ENCODE peak calls at places on chromosomes 12 and 14, in five cellular contexts. One of them, this sample, is unnamed.

GRCh38 chr14:74682169-74682952 is 30.5 kb downstream of the AREL1 start:
- DNase-seq in A549: no peak
- DNase-seq in PC-3: no peak
- DNase-seq in fibroblast of lung: no peak
- DNase-seq in AG04449: no peak
- DNase-seq in this sample: no peak

GRCh38 chr14:100307215-100308111 is 1.2 kb upstream of the SLC25A29 start:
- DNase-seq in A549: no peak
- DNase-seq in PC-3: no peak
- DNase-seq in fibroblast of lung: no peak
- DNase-seq in AG04449: no peak
- DNase-seq in this sample: no peak

GRCh38 chr14:65438266-65438933 is 25.9 kb downstream of the FUT8 start:
- DNase-seq in A549: no peak
- DNase-seq in PC-3: no peak
- DNase-seq in fibroblast of lung: no peak
- DNase-seq in AG04449: no peak
- DNase-seq in this sample: no peak

GRCh38 chr14:65252471-65253255 is 150.3 kb upstream of the MAX start:
- DNase-seq in A549: no peak
- DNase-seq in PC-3: peak; percentile 33
- DNase-seq in fibroblast of lung: no peak
- DNase-seq in AG04449: no peak
- DNase-seq in this sample: no peak

GRCh38 chr14:93015505-93015904 is 92.6 kb downstream of the CHGA start:
- DNase-seq in A549: no peak
- DNase-seq in PC-3: no peak
- DNase-seq in fibroblast of lung: no peak
- DNase-seq in AG04449: no peak
- DNase-seq in this sample: no peak

GRCh38 chr12:2722806-2723205 is 72.0 kb upstream of the FKBP4 start:
- DNase-seq in A549: no peak
- DNase-seq in PC-3: no peak
- DNase-seq in fibroblast of lung: no peak
- DNase-seq in AG04449: no peak
- DNase-seq in this sample: no peak

GRCh38 chr14:55336161-55336560 is 64.9 kb downstream of the FBXO34 start:
- DNase-seq in A549: no peak
- DNase-seq in PC-3: peak; percentile 27
- DNase-seq in fibroblast of lung: no peak
- DNase-seq in AG04449: no peak
- DNase-seq in this sample: no peak

GRCh38 chr12:50788562-50788961 is 24.7 kb downstream of the ATF1 start:
- DNase-seq in A549: no peak
- DNase-seq in PC-3: peak; percentile 27
- DNase-seq in fibroblast of lung: peak; percentile 94
- DNase-seq in AG04449: peak; percentile 74
- DNase-seq in this sample: no peak

GRCh38 chr12:46071769-46072624 is 81.6 kb upstream of the SCAF11 start:
- DNase-seq in A549: peak; percentile 50
- DNase-seq in PC-3: peak; percentile 84
- DNase-seq in fibroblast of lung: peak; percentile 71
- DNase-seq in AG04449: peak; percentile 12
- DNase-seq in this sample: peak; percentile 66

GRCh38 chr12:45131506-45131905 is 80.6 kb upstream of the DBX2 start:
- DNase-seq in A549: no peak
- DNase-seq in PC-3: no peak
- DNase-seq in fibroblast of lung: no peak
- DNase-seq in AG04449: no peak
- DNase-seq in this sample: no peak

GRCh38 chr12:12443482-12443881 is 86.6 kb downstream of the BORCS5 start:
- DNase-seq in A549: no peak
- DNase-seq in PC-3: no peak
- DNase-seq in fibroblast of lung: peak; percentile 46
- DNase-seq in AG04449: no peak
- DNase-seq in this sample: peak; percentile 76

GRCh38 chr12:121128908-121129704 is 3.6 kb upstream of the P2RX7 start:
- DNase-seq in A549: peak; percentile 36
- DNase-seq in PC-3: no peak
- DNase-seq in fibroblast of lung: peak; percentile 29
- DNase-seq in AG04449: no peak
- DNase-seq in this sample: no peak

GRCh38 chr14:31263485-31264133 is 56.0 kb upstream of the HECTD1 start:
- DNase-seq in A549: peak; percentile 57
- DNase-seq in PC-3: peak; percentile 97
- DNase-seq in fibroblast of lung: peak; percentile 99
- DNase-seq in AG04449: peak; percentile 100
- DNase-seq in this sample: no peak

GRCh38 chr12:47094804-47095203 is 15.0 kb upstream of the AMIGO2 start:
- DNase-seq in A549: no peak
- DNase-seq in PC-3: peak; percentile 53
- DNase-seq in fibroblast of lung: no peak
- DNase-seq in AG04449: no peak
- DNase-seq in this sample: no peak

DNA sequence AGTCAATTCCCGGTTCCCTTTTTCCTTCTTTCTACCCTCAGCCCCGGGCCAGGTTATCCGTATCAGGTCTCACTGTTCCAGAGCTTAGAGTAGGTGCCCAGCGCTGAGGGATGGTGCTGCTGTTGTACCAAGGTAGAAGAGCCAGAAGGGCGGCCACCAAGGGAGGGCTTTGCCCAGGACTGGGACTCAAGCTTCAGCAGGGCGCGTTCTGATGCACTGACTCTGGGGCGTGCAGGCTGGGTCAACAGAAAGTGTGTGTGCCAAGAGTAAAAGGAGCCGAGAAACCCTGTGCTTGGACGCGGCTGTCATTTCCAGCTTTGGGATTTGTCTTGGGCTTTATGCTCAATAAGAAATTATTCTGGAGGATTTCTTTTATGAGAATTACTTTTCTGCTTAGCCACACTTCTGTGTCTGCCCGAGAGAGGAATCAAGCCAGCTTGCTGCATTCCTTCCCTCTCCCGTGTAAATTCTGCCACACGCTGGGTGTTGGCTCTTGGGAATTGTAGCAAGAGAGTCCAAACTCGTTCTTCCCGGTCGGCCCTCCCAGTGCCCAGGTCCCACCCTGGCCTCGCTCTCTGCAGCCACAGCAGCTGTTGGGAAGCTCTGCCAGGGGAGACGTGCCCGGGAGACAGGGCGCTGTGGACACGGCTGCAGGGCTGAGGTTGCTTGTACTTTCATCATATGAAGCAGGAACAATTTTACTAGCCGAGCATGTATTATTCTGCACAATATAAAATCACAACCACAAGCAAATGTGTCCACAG is 98.0 kb downstream of the FBXL14 start:
- DNase-seq in A549: no peak
- DNase-seq in PC-3: peak; percentile 40
- DNase-seq in fibroblast of lung: peak; percentile 89
- DNase-seq in AG04449: no peak
- DNase-seq in this sample: no peak
- H3K4me3 ChIP-seq in A549: no peak overlapping the region
- H3K4me3 ChIP-seq in PC-3: peak overlapping the region; percentile 44
- H3K4me3 ChIP-seq in fibroblast of lung: peak overlapping the region; percentile 34
- H3K4me3 ChIP-seq in AG04449: no peak overlapping the region
- H3K4me3 ChIP-seq in this sample: peak overlapping the region; percentile 22

GRCh38 chr14:46661728-46662127 is 10.1 kb upstream of the RPL10L start:
- DNase-seq in A549: no peak
- DNase-seq in PC-3: peak; percentile 3
- DNase-seq in fibroblast of lung: no peak
- DNase-seq in AG04449: no peak
- DNase-seq in this sample: no peak
- TF ChIP-seq CTCF in A549: no peak
- TF ChIP-seq CTCF in PC-3: peak; percentile 45
- TF ChIP-seq CTCF in fibroblast of lung: no peak
- TF ChIP-seq CTCF in AG04449: no peak
- TF ChIP-seq CTCF in this sample: peak; percentile 24

GRCh38 chr12:115043079-115043478 is 359.1 kb upstream of the TBX3 start:
- DNase-seq in A549: no peak
- DNase-seq in PC-3: no peak
- DNase-seq in fibroblast of lung: no peak
- DNase-seq in AG04449: no peak
- DNase-seq in this sample: no peak
- H3K4me3 ChIP-seq in A549: no peak overlapping the region
- H3K4me3 ChIP-seq in PC-3: no peak overlapping the region
- H3K4me3 ChIP-seq in fibroblast of lung: no peak overlapping the region
- H3K4me3 ChIP-seq in AG04449: no peak overlapping the region
- H3K4me3 ChIP-seq in this sample: no peak overlapping the region

GRCh38 chr12:6076776-6077700 is 47.4 kb downstream of the VWF start:
- DNase-seq in A549: no peak
- DNase-seq in PC-3: no peak
- DNase-seq in fibroblast of lung: no peak
- DNase-seq in AG04449: no peak
- DNase-seq in this sample: no peak

GRCh38 chr12:6080149-6081045 is 44.1 kb downstream of the VWF start:
- DNase-seq in A549: no peak
- DNase-seq in PC-3: no peak
- DNase-seq in fibroblast of lung: no peak
- DNase-seq in AG04449: no peak
- DNase-seq in this sample: no peak

GRCh38 chr12:6076340-6076739 is 48.1 kb downstream of the VWF start:
- DNase-seq in A549: no peak
- DNase-seq in PC-3: no peak
- DNase-seq in fibroblast of lung: no peak
- DNase-seq in AG04449: no peak
- DNase-seq in this sample: no peak

GRCh38 chr12:6074979-6075585 is 49.4 kb downstream of the VWF start:
- DNase-seq in A549: no peak
- DNase-seq in PC-3: no peak
- DNase-seq in fibroblast of lung: no peak
- DNase-seq in AG04449: no peak
- DNase-seq in this sample: no peak

DNA sequence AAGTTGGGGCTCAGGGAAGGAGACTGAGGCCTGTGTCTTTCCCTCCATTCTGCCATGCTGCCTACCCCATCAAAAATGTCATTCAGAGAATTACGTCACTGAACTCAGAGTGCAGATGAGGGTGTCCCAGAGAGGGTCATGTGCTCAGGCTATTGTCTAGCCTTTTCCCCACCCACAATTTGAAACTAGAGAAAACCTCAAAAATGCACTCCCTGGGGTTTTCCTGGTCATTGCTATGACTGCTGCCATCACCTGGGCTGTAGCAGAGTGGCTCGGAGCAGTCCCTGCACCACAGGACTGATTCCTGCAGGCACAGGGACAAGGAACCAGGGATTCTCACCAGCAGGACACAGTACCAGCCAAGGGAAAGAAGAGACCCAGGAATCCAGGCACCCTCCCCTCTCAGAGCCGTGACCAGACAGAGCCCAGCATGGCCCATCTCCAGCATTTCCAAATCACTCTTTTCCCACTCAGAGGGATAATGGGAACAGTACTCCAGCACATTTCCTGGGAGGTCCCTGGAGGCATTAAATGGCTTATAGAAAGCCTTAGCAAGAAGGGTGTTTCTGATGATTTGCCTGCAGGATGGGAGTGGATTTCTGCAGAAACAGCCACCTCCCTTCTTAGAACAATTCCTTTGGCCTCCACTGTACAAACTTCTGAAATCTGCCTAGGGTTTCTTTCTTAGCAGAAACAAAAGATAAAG is 45.9 kb downstream of the VWF start:
- DNase-seq in A549: no peak
- DNase-seq in PC-3: no peak
- DNase-seq in fibroblast of lung: no peak
- DNase-seq in AG04449: no peak
- DNase-seq in this sample: no peak
- TF ChIP-seq CTCF in A549: no peak
- TF ChIP-seq CTCF in PC-3: no peak
- TF ChIP-seq CTCF in fibroblast of lung: no peak
- TF ChIP-seq CTCF in AG04449: no peak
- TF ChIP-seq CTCF in this sample: no peak

DNA sequence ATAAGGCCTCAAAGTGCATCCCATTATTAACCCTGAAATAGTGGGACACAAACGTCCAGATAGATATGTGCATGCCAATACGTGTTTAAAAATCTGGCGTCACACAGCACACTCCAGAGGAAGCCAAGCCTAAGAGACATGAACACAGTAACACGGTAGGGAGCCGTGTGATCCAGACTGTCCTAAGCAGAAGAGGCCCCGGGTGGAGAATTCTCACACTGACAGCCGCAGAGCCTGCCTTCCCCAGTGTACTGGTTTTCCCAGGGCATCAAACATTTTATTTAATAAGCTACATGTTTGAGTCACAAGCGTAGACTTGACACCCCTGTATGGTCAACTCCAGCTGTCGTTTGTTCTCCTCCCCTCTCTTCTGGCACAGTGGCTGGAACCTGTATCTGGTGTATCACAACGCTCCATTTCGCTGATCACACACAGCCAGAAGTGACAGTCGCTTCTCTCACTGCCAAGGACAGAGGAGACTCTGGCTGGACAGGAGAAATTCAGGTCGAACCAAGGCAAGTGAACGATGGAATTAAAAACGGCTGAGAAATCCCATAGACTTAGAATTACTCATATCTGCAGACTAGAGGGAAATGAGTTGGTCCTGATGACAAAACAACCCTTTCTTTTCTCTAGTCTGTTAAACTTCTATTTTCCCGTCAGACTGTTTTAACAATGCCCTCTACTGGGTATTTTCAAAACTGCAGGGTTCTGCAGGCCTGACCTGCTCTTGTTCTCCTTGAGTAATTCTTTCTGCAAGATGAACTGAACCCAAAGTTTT is 359.9 kb downstream of the RGS6 start:
- DNase-seq in A549: peak; percentile 15
- DNase-seq in PC-3: peak; percentile 85
- DNase-seq in fibroblast of lung: peak; percentile 49
- DNase-seq in AG04449: peak; percentile 7
- DNase-seq in this sample: peak; percentile 14
- H3K4me3 ChIP-seq in A549: no peak overlapping the region
- H3K4me3 ChIP-seq in PC-3: no peak overlapping the region
- H3K4me3 ChIP-seq in fibroblast of lung: no peak overlapping the region
- H3K4me3 ChIP-seq in AG04449: no peak overlapping the region
- H3K4me3 ChIP-seq in this sample: no peak overlapping the region

GRCh38 chr14:104681689-104682074 is 7.7 kb upstream of the INF2 start:
- DNase-seq in A549: peak; percentile 91
- DNase-seq in PC-3: peak; percentile 90
- DNase-seq in fibroblast of lung: peak; percentile 81
- DNase-seq in AG04449: no peak
- DNase-seq in this sample: no peak

GRCh38 chr14:104680056-104680805 is 9.2 kb upstream of the INF2 start:
- DNase-seq in A549: peak; percentile 85
- DNase-seq in PC-3: peak; percentile 87
- DNase-seq in fibroblast of lung: peak; percentile 75
- DNase-seq in AG04449: no peak
- DNase-seq in this sample: no peak

GRCh38 chr14:104682107-104682593 is 7.3 kb upstream of the INF2 start:
- DNase-seq in A549: peak; percentile 55
- DNase-seq in PC-3: peak; percentile 58
- DNase-seq in fibroblast of lung: no peak
- DNase-seq in AG04449: no peak
- DNase-seq in this sample: no peak

GRCh38 chr14:104678901-104679705 is 10.3 kb upstream of the INF2 start:
- DNase-seq in A549: no peak
- DNase-seq in PC-3: no peak
- DNase-seq in fibroblast of lung: no peak
- DNase-seq in AG04449: no peak
- DNase-seq in this sample: no peak

GRCh38 chr14:104680806-104681688 is 8.4 kb upstream of the INF2 start:
- DNase-seq in A549: peak; percentile 87
- DNase-seq in PC-3: peak; percentile 86
- DNase-seq in fibroblast of lung: peak; percentile 80
- DNase-seq in AG04449: no peak
- DNase-seq in this sample: no peak
- TF ChIP-seq CTCF in A549: peak; percentile 27
- TF ChIP-seq CTCF in PC-3: peak; percentile 45
- TF ChIP-seq CTCF in fibroblast of lung: peak; percentile 22
- TF ChIP-seq CTCF in AG04449: peak; percentile 6
- TF ChIP-seq CTCF in this sample: no peak